ENCODE peak calls at places on chromosomes 6 and 20, in ten cellular contexts. C is nephron progenitor cell; Y is AG04450; V is Calu3; H is hepatocyte; M is GM12878; S is fibroblast of the aortic adventitia; Z is CD8-positive, alpha-beta T cell; L is mucosa of descending colon; W is prostate gland. A is an unnamed sample.
A peak's percentile ranks its signal among the peaks of the same experiment; 100 is the strongest.

GRCh38 chr20:555933-556332 is 12.3 kb upstream of the CSNK2A1 start:
- DNase-seq in C (no peak), M (no peak), H (peak; percentile 69), L (no peak), V (no peak), W (no peak), Y (no peak), S (peak; percentile 46), Z (no peak), A (no peak)

GRCh38 chr6:42423244-42423643 is 28.5 kb downstream of the TRERF1 start:
- DNase-seq in M (peak; percentile 61), V (no peak), H (no peak), L (no peak), Y (no peak), C (no peak), Z (peak; percentile 59), S (no peak), W (no peak), A (no peak)

GRCh38 chr6:107114213-107114871 is 973 bp downstream of the BEND3 start:
- DNase-seq in Z (peak; percentile 58), M (no peak), Y (peak; percentile 53), W (peak; percentile 81), V (peak; percentile 92), S (peak; percentile 82), H (peak; percentile 95), L (peak; percentile 89), C (peak; percentile 90), A (peak; percentile 81)

GRCh38 chr6:170057961-170058877 is 232.7 kb downstream of the DLL1 start:
- DNase-seq in L (peak; percentile 45), C (no peak), V (no peak), Y (no peak), H (no peak), S (no peak), Z (no peak), M (no peak), W (no peak), A (no peak)

GRCh38 chr6:95581073-95581472 is 3.7 kb downstream of the MANEA start:
- DNase-seq in Z (no peak), W (no peak), S (no peak), H (no peak), V (no peak), Y (no peak), M (no peak), C (no peak), L (no peak), A (no peak)

GRCh38 chr20:3800256-3800877 is 4.3 kb downstream of the CDC25B start:
- DNase-seq in C (no peak), S (no peak), W (no peak), H (no peak), L (peak; percentile 53), Z (no peak), Y (no peak), M (no peak), V (no peak), A (no peak)

GRCh38 chr6:117215353-117216090 is 49.8 kb upstream of the VGLL2 start:
- DNase-seq in Y (no peak), C (no peak), L (no peak), Z (peak; percentile 12), M (no peak), W (no peak), S (no peak), H (no peak), V (no peak), A (no peak)

GRCh38 chr6:170027111-170028043 is 263.5 kb downstream of the DLL1 start:
- DNase-seq in S (no peak), H (no peak), W (no peak), Y (no peak), L (no peak), C (no peak), Z (no peak), M (no peak), V (no peak), A (no peak)

GRCh38 chr20:63693975-63694595 is 2.4 kb upstream of the TNFRSF6B start:
- DNase-seq in L (no peak), M (no peak), S (no peak), W (no peak), Y (no peak), Z (no peak), C (no peak), V (no peak), H (no peak), A (no peak)

GRCh38 chr20:63690898-63691710 is 5.3 kb upstream of the TNFRSF6B start:
- DNase-seq in S (no peak), L (peak; percentile 70), H (no peak), Y (no peak), C (no peak), W (no peak), V (no peak), Z (no peak), M (no peak), A (no peak)

GRCh38 chr20:63693079-63693974 is 3.1 kb upstream of the TNFRSF6B start:
- DNase-seq in Z (no peak), V (no peak), C (no peak), L (peak; percentile 49), H (no peak), S (no peak), Y (no peak), M (no peak), W (no peak), A (no peak)

GRCh38 chr20:63691711-63692435 is 4.6 kb upstream of the TNFRSF6B start:
- DNase-seq in Y (no peak), W (no peak), S (no peak), C (no peak), Z (no peak), V (no peak), H (no peak), L (peak; percentile 81), M (no peak), A (no peak)

DNA sequence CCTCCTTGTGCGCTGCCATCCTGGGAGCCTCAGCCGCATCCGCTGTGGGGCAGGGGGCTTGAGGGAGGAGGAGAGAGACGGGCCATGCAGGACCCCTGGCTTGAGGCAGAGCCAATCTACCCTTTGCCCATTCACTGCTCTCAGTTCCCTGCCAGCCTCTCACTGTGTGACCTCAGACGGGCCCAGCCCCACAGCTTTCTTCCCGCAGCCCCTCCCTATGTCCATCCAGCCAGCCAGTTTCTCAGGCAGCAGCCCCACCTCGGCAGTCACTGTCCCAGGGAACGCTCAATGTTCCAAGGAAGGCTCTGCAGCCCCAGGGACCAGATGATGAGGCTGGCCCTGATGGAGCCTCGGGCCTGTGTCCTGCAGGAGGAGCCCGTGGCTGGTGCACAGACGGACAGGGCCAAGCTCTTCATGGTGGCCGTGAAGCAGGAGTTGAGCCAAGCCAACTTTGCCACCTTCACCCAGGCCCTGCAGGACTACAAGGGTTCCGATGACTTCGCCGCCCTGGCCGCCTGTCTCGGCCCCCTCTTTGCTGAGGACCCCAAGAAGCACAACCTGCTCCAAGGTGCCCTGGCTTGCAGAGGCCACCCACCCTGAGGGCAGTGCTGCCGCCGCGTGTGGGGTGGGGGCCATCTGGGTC is 3.9 kb upstream of the TNFRSF6B start:
- DNase-seq in W (no peak), V (peak; percentile 64), C (no peak), Z (no peak), S (peak; percentile 13), Y (no peak), H (no peak), M (no peak), L (peak; percentile 67), A (peak; percentile 20)
- TF ChIP-seq CTCF in W (no peak), V (no peak), C (no peak), Z (no peak), S (peak; percentile 17), Y (peak; percentile 13), H (no peak), M (no peak), L (no peak), A (peak; percentile 18)

GRCh38 chr6:149904661-149905370 is 6.9 kb upstream of the RAET1E start:
- DNase-seq in C (no peak), L (no peak), S (no peak), W (no peak), H (no peak), V (no peak), Y (no peak), M (no peak), Z (no peak), A (no peak)

GRCh38 chr6:149906405-149906804 is 8.5 kb upstream of the RAET1E start:
- DNase-seq in V (no peak), C (no peak), W (no peak), Z (no peak), S (no peak), L (no peak), M (no peak), Y (no peak), H (no peak), A (no peak)

GRCh38 chr6:149905371-149905910 is 7.5 kb upstream of the RAET1E start:
- DNase-seq in C (no peak), W (no peak), V (no peak), Y (no peak), H (no peak), Z (no peak), M (no peak), S (no peak), L (no peak), A (no peak)

GRCh38 chr6:149905911-149906371 is 8.0 kb upstream of the RAET1E start:
- DNase-seq in L (no peak), W (no peak), H (no peak), M (no peak), Y (no peak), C (no peak), V (no peak), Z (no peak), S (no peak), A (no peak)

DNA sequence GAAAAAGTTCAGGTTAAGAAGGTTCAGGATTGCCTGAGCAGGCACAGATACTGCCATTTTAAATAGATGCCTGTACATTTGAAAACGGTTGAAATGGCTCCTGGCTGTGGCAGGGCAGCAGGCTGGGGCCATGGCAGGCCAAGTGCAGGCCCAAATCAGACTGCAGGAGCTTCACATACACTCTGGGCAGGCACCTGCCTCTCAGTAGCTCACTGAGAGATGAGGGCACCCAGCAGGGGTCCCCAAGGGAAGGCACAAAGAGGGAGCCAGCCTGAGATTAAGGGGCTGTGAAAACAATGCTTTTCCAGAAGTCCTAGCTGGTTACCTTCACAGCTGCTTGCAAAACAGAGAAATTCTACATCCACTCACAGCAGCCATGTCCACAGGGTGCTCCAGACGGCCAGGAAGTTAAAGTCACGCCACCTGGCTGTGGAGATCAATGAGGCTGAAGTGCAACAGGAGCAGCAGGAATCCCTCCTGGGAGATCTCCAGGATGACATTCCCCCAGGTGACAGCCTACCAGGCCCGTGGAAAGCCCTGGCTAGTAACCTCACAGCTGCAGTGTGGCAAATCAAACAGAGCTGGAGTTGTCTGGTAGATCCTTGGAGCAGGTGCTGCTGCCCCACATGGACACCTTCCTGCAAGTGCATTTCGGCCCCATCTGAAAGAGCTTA is 6.2 kb upstream of the RAET1E start:
- DNase-seq in Y (no peak), V (no peak), S (no peak), Z (no peak), C (no peak), L (no peak), M (no peak), W (no peak), H (no peak), A (no peak)
- TF ChIP-seq CTCF in Y (no peak), V (no peak), S (no peak), Z (no peak), C (no peak), L (no peak), M (no peak), W (no peak), H (no peak), A (no peak)

GRCh38 chr6:11764250-11764604 is 14.4 kb downstream of the ADTRP start:
- DNase-seq in Y (no peak), L (no peak), C (no peak), W (no peak), V (no peak), S (no peak), H (no peak), M (no peak), Z (no peak), A (no peak)

GRCh38 chr6:11766589-11767450 is 11.8 kb downstream of the ADTRP start:
- DNase-seq in W (no peak), Y (peak; percentile 88), L (no peak), Z (no peak), S (peak; percentile 98), V (peak; percentile 38), H (peak; percentile 70), M (no peak), C (no peak), A (peak; percentile 96)

GRCh38 chr6:11767458-11767857 is 11.1 kb downstream of the ADTRP start:
- DNase-seq in S (no peak), W (no peak), V (no peak), C (no peak), Y (no peak), M (no peak), Z (no peak), L (no peak), H (no peak), A (no peak)

GRCh38 chr6:11763460-11764249 is 14.9 kb downstream of the ADTRP start:
- DNase-seq in Z (no peak), H (no peak), S (peak; percentile 41), Y (no peak), V (no peak), C (no peak), M (no peak), W (no peak), L (no peak), A (no peak)

GRCh38 chr6:11766056-11766455 is 12.5 kb downstream of the ADTRP start:
- DNase-seq in L (no peak), S (peak; percentile 62), W (no peak), M (no peak), Y (no peak), C (no peak), V (no peak), Z (no peak), H (no peak), A (no peak)
- TF ChIP-seq CTCF in L (no peak), S (peak; percentile 46), W (no peak), M (no peak), Y (peak; percentile 49), C (no peak), V (no peak), Z (no peak), H (no peak), A (peak; percentile 40)

GRCh38 chr20:19786311-19786710 is 28.3 kb downstream of the RIN2 start:
- DNase-seq in S (peak; percentile 97), L (no peak), V (no peak), Z (no peak), W (no peak), M (no peak), H (no peak), Y (peak; percentile 88), C (no peak), A (peak; percentile 81)

GRCh38 chr20:19791887-19792286 is 33.8 kb downstream of the RIN2 start:
- DNase-seq in Y (no peak), V (no peak), S (no peak), H (no peak), L (no peak), C (no peak), M (no peak), Z (no peak), W (no peak), A (no peak)

GRCh38 chr20:19787366-19787765 is 29.3 kb downstream of the RIN2 start:
- DNase-seq in S (peak; percentile 24), H (no peak), W (no peak), L (no peak), Z (no peak), C (no peak), Y (no peak), M (no peak), V (no peak), A (no peak)

GRCh38 chr20:19789009-19789408 is 31.0 kb downstream of the RIN2 start:
- DNase-seq in S (no peak), M (no peak), L (no peak), V (no peak), H (no peak), Y (no peak), W (no peak), Z (no peak), C (no peak), A (no peak)

DNA sequence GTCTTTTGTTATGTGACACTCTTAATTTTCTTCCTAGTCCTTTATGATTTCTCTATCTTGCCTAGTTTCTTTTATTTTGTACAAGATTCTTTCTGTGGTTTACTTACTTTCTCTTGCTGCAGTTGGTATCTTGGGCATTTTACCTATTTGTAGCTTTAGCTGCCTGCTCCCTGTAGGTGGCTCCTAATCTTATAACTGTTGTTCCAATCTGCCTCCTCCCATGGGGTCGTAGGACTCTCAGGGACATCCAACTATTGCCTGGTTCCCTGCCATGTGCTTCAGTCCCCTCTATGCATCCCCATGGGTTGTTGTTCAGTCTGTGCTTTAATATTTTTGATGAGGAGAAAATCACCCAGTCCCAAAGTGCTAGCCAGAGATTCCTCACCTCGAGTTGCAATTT is 31.4 kb downstream of the RIN2 start:
- DNase-seq in Z (no peak), H (no peak), L (no peak), Y (no peak), V (no peak), S (no peak), M (no peak), W (no peak), C (no peak), A (no peak)
- TF ChIP-seq CTCF in Z (no peak), H (no peak), L (no peak), Y (no peak), V (no peak), S (no peak), M (no peak), W (no peak), C (no peak), A (no peak)